ENCODE peak calls at places on chromosome 1, in six cellular contexts. One of them, this sample, is unnamed.

GRCh38 chr1:39173119-39173994 is 31.1 kb upstream of the MACF1 start:
- DNase-seq in kidney tubule cell: no peak
- DNase-seq in posterior vena cava: no peak
- DNase-seq in GM06990: no peak
- DNase-seq in stimulated activated CD4-positive, alpha-beta T cell treated with anti-CD3 and anti-CD28 coated beads, Interleukin-4, amount 100 ng/mL, for 4 hours: no peak
- DNase-seq in GM03348: peak
- DNase-seq in this sample: no peak

GRCh38 chr1:117339866-117340357 is 27.3 kb upstream of the MAN1A2 start:
- DNase-seq in kidney tubule cell: peak
- DNase-seq in posterior vena cava: no peak
- DNase-seq in GM06990: no peak
- DNase-seq in stimulated activated CD4-positive, alpha-beta T cell treated with anti-CD3 and anti-CD28 coated beads, Interleukin-4, amount 100 ng/mL, for 4 hours: no peak
- DNase-seq in GM03348: peak
- DNase-seq in this sample: no peak

GRCh38 chr1:31957701-31958674 is 19.8 kb upstream of the PTP4A2 start:
- DNase-seq in kidney tubule cell: no peak
- DNase-seq in posterior vena cava: no peak
- DNase-seq in GM06990: peak
- DNase-seq in stimulated activated CD4-positive, alpha-beta T cell treated with anti-CD3 and anti-CD28 coated beads, Interleukin-4, amount 100 ng/mL, for 4 hours: peak
- DNase-seq in GM03348: no peak
- DNase-seq in this sample: no peak

GRCh38 chr1:241235236-241235897 is 121.6 kb downstream of the RGS7 start:
- DNase-seq in kidney tubule cell: no peak
- DNase-seq in posterior vena cava: no peak
- DNase-seq in GM06990: no peak
- DNase-seq in stimulated activated CD4-positive, alpha-beta T cell treated with anti-CD3 and anti-CD28 coated beads, Interleukin-4, amount 100 ng/mL, for 4 hours: no peak
- DNase-seq in GM03348: no peak
- DNase-seq in this sample: no peak

GRCh38 chr1:236850580-236850979 is 55.5 kb downstream of the MTR start:
- DNase-seq in kidney tubule cell: no peak
- DNase-seq in posterior vena cava: no peak
- DNase-seq in GM06990: no peak
- DNase-seq in stimulated activated CD4-positive, alpha-beta T cell treated with anti-CD3 and anti-CD28 coated beads, Interleukin-4, amount 100 ng/mL, for 4 hours: no peak
- DNase-seq in GM03348: no peak
- DNase-seq in this sample: no peak

GRCh38 chr1:170893655-170894297 is 41.6 kb upstream of the MROH9 start:
- DNase-seq in kidney tubule cell: no peak
- DNase-seq in posterior vena cava: no peak
- DNase-seq in GM06990: no peak
- DNase-seq in stimulated activated CD4-positive, alpha-beta T cell treated with anti-CD3 and anti-CD28 coated beads, Interleukin-4, amount 100 ng/mL, for 4 hours: no peak
- DNase-seq in GM03348: peak
- DNase-seq in this sample: no peak

GRCh38 chr1:168621356-168621755 is 45.0 kb downstream of the XCL1 start:
- DNase-seq in kidney tubule cell: peak
- DNase-seq in posterior vena cava: no peak
- DNase-seq in GM06990: no peak
- DNase-seq in stimulated activated CD4-positive, alpha-beta T cell treated with anti-CD3 and anti-CD28 coated beads, Interleukin-4, amount 100 ng/mL, for 4 hours: no peak
- DNase-seq in GM03348: peak
- DNase-seq in this sample: no peak

GRCh38 chr1:68100571-68100970 is 50.1 kb upstream of the DIRAS3 start:
- DNase-seq in kidney tubule cell: no peak
- DNase-seq in posterior vena cava: no peak
- DNase-seq in GM06990: no peak
- DNase-seq in stimulated activated CD4-positive, alpha-beta T cell treated with anti-CD3 and anti-CD28 coated beads, Interleukin-4, amount 100 ng/mL, for 4 hours: no peak
- DNase-seq in GM03348: no peak
- DNase-seq in this sample: no peak

GRCh38 chr1:23103001-23103879 is 65.4 kb downstream of the LUZP1 start:
- DNase-seq in kidney tubule cell: no peak
- DNase-seq in posterior vena cava: no peak
- DNase-seq in GM06990: no peak
- DNase-seq in stimulated activated CD4-positive, alpha-beta T cell treated with anti-CD3 and anti-CD28 coated beads, Interleukin-4, amount 100 ng/mL, for 4 hours: no peak
- DNase-seq in GM03348: no peak
- DNase-seq in this sample: no peak

GRCh38 chr1:66730462-66730861 is 21.8 kb upstream of the DYNLT5 start:
- DNase-seq in kidney tubule cell: no peak
- DNase-seq in posterior vena cava: no peak
- DNase-seq in GM06990: no peak
- DNase-seq in stimulated activated CD4-positive, alpha-beta T cell treated with anti-CD3 and anti-CD28 coated beads, Interleukin-4, amount 100 ng/mL, for 4 hours: no peak
- DNase-seq in GM03348: no peak
- DNase-seq in this sample: no peak

GRCh38 chr1:41322835-41323234 is 38.4 kb upstream of the FOXO6 start:
- DNase-seq in kidney tubule cell: peak
- DNase-seq in posterior vena cava: peak
- DNase-seq in GM06990: no peak
- DNase-seq in stimulated activated CD4-positive, alpha-beta T cell treated with anti-CD3 and anti-CD28 coated beads, Interleukin-4, amount 100 ng/mL, for 4 hours: no peak
- DNase-seq in GM03348: no peak
- DNase-seq in this sample: no peak

GRCh38 chr1:245566952-245567351 is 412.2 kb downstream of the KIF26B start:
- DNase-seq in kidney tubule cell: peak
- DNase-seq in posterior vena cava: peak
- DNase-seq in GM06990: no peak
- DNase-seq in stimulated activated CD4-positive, alpha-beta T cell treated with anti-CD3 and anti-CD28 coated beads, Interleukin-4, amount 100 ng/mL, for 4 hours: no peak
- DNase-seq in GM03348: peak
- DNase-seq in this sample: no peak

GRCh38 chr1:185156854-185157598 is at the start of the genes SWT1 and TRMT1L:
- DNase-seq in kidney tubule cell: peak
- DNase-seq in posterior vena cava: peak
- DNase-seq in GM06990: peak
- DNase-seq in stimulated activated CD4-positive, alpha-beta T cell treated with anti-CD3 and anti-CD28 coated beads, Interleukin-4, amount 100 ng/mL, for 4 hours: peak
- DNase-seq in GM03348: peak
- DNase-seq in this sample: peak